ENCODE peak calls at places on chromosomes 2 and 18, in four cellular contexts. P is GM23338, T is mucosa of descending colon, H is fibroblast of pulmonary artery. X is an unnamed sample.

GRCh38 chr2:2838548-2838845 is 507.4 kb upstream of the MYT1L start:
- DNase-seq in P (no peak), T (no peak), H (no peak), X (no peak)

GRCh38 chr18:61388010-61388409 is 54.8 kb downstream of the CDH20 start:
- DNase-seq in P (no peak), T (no peak), H (peak), X (no peak)

GRCh38 chr2:210478661-210479060 is 2.1 kb upstream of the LANCL1 start:
- DNase-seq in P (no peak), T (no peak), H (no peak), X (no peak)

GRCh38 chr2:72794572-72794971 is 31.3 kb downstream of the EXOC6B start:
- DNase-seq in P (no peak), T (no peak), H (no peak), X (peak)

GRCh38 chr2:26561918-26562810 is 79.0 kb downstream of the CIB4 start:
- DNase-seq in P (peak), T (peak), H (peak), X (no peak)

GRCh38 chr2:195763866-195764265 is 106.8 kb downstream of the SLC39A10 start:
- DNase-seq in P (no peak), T (no peak), H (no peak), X (no peak)

GRCh38 chr2:119247844-119248271 is 24.2 kb downstream of the STEAP3 start:
- DNase-seq in P (no peak), T (no peak), H (no peak), X (no peak)

GRCh38 chr2:191666733-191667132 is 11.2 kb upstream of the NABP1 start:
- DNase-seq in P (peak), T (no peak), H (peak), X (no peak)

GRCh38 chr2:99701503-99701902 is 211.7 kb upstream of the REV1 start:
- DNase-seq in P (peak), T (no peak), H (no peak), X (no peak)

GRCh38 chr2:5164806-5165525 is 527.2 kb upstream of the SOX11 start:
- DNase-seq in P (no peak), T (no peak), H (peak), X (no peak)

GRCh38 chr2:175734679-175735078 is 267.4 kb downstream of the LNPK start:
- DNase-seq in P (no peak), T (no peak), H (no peak), X (no peak)

GRCh38 chr18:79926715-79927596 is 24.5 kb downstream of the SLC66A2 start:
- DNase-seq in P (no peak), T (peak), H (no peak), X (no peak)

GRCh38 chr2:233965032-233965614 is 48.0 kb downstream of the TRPM8 start:
- DNase-seq in P (no peak), T (no peak), H (no peak), X (no peak)

GRCh38 chr18:2846241-2846637 is 567 bp upstream of the EMILIN2 start:
- DNase-seq in P (peak), T (no peak), H (peak), X (peak)

DNA sequence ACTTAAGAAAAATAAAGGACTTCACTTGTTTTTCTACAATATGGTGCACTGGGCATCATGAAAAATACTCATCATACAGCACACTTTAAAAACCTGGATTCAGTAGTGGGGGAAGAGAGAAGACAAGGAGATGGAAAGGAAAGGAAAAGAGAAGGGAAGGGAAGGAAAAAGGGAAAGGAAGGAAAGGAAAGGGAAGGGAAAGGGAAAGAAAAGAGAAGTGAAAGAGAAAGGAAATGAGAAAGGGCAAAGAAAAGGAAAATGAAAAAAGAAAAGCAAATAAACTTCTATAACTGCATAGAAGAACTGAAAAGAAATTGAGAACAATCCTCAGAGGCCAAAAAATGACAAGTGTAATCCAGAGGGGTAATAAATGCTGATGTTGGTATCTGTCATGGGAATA is 388.1 kb upstream of the PKDCC start:
- DNase-seq in P (no peak), T (no peak), H (no peak), X (no peak)
- H3K4me3 ChIP-seq in P (no peak), T (no peak), H (no peak), X (no peak)

DNA sequence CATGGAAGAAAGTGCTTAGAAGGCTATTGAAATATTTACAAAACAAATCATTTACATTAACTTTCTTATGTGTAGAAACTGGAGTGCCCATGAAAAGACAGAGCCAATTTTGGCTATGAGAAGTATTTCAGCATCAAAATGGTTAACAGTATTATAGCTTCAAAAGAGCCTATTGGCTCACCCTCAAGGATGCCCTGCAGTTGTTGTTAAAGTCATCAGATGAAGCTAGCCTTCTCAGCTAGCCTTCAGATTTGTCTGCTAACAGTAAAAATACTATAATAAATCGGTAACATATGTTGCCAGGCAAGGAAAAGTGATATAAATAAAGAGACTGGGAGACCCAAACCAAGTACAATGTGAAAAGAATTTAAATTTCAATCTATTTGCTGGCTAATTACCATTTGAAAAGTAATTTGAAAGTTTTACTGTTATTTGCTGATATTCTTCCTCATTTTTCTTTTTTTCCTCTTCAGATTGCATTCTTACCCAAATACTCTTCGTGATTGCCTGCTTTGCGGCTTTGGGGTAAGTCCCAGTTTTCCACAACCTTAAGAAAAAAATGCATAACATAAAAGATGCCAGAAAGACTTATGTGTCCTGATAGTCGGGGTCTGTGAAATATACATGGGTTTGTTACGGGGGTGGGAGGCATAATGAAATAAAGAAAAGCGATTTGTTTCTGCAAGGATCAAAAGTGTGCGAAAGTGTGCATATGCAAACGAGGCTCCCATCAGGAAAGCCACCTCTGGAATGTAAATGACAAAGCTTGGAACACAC is 256.5 kb downstream of the MEIS1 start:
- DNase-seq in P (peak), T (no peak), H (no peak), X (no peak)
- H3K4me3 ChIP-seq in P (peak), T (no peak), H (no peak), X (peak)

DNA sequence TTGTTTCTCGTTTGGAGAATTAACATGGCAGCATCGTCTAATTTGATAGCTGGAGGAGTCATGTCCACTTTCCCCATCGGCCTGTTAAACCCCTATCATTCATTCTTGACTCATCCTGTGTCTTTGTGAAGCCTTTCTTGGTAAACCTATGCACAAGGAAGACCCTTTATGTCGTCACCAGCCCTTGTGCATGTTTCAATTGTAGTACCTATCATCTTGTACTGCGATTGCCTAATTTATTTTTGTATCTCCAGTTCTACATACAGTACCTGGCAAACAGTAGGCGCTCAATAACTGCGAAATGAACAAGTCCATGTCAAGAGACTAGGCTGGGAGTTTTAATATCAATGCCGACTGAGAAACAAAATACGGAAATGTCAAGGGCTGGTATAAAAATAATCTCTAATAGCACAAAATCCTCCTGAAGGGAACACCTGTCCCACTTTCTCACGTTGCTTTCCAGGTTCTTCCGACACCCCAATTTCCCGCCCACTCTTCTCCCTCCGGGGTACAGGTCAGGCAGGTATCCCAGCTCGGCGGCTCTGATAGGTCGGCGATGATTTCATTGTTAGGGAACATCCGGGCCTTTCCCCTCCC is 1.3 kb upstream of the PPM1B start:
- DNase-seq in P (no peak), T (no peak), H (no peak), X (no peak)
- H3K4me3 ChIP-seq in P (peak), T (peak), H (peak), X (peak)

GRCh38 chr2:15942711-15943345 is 2.5 kb downstream of the MYCN start:
- DNase-seq in P (no peak), T (no peak), H (no peak), X (no peak)
- H3K4me3 ChIP-seq in P (peak), T (no peak), H (no peak), X (no peak)

GRCh38 chr2:128395196-128395595 is 76.5 kb upstream of the HS6ST1 start:
- DNase-seq in P (no peak), T (peak), H (no peak), X (no peak)
- H3K4me3 ChIP-seq in P (no peak), T (no peak), H (no peak), X (no peak)

X was measured in fibroblast of villous mesenchyme.